ENCODE peak calls at places on chromosomes 12 and 14, in six cellular contexts. One of them, this sample, is unnamed.

GRCh38 chr12:99611117-99611516 is 36.4 kb upstream of the GARIN6 start:
- DNase-seq in suprapubic skin: no peak
- DNase-seq in ovary: no peak
- DNase-seq in gastrocnemius medialis: no peak
- DNase-seq in adrenal gland: no peak
- DNase-seq in heart left ventricle: no peak
- DNase-seq in this sample: no peak

GRCh38 chr14:30131698-30132097 is 204.1 kb upstream of the PRKD1 start:
- DNase-seq in suprapubic skin: no peak
- DNase-seq in ovary: no peak
- DNase-seq in gastrocnemius medialis: no peak
- DNase-seq in adrenal gland: no peak
- DNase-seq in heart left ventricle: no peak
- DNase-seq in this sample: no peak

GRCh38 chr14:73935666-73936065 is 14.2 kb downstream of the FAM161B start:
- DNase-seq in suprapubic skin: no peak
- DNase-seq in ovary: no peak
- DNase-seq in gastrocnemius medialis: no peak
- DNase-seq in adrenal gland: no peak
- DNase-seq in heart left ventricle: no peak
- DNase-seq in this sample: no peak

GRCh38 chr12:4116251-4117111 is 157.1 kb upstream of the CCND2 start:
- DNase-seq in suprapubic skin: no peak
- DNase-seq in ovary: no peak
- DNase-seq in gastrocnemius medialis: no peak
- DNase-seq in adrenal gland: no peak
- DNase-seq in heart left ventricle: no peak
- DNase-seq in this sample: no peak

GRCh38 chr12:53476769-53477209 is 22.5 kb downstream of the MAP3K12 start:
- DNase-seq in suprapubic skin: no peak
- DNase-seq in ovary: no peak
- DNase-seq in gastrocnemius medialis: no peak
- DNase-seq in adrenal gland: no peak
- DNase-seq in heart left ventricle: no peak
- DNase-seq in this sample: no peak

GRCh38 chr12:122870867-122871664 is 24.9 kb downstream of the VPS37B start:
- DNase-seq in suprapubic skin: no peak
- DNase-seq in ovary: no peak
- DNase-seq in gastrocnemius medialis: no peak
- DNase-seq in adrenal gland: no peak
- DNase-seq in heart left ventricle: peak; percentile 62
- DNase-seq in this sample: peak; percentile 63

GRCh38 chr12:39368096-39368495 is 74.8 kb downstream of the KIF21A start:
- DNase-seq in suprapubic skin: no peak
- DNase-seq in ovary: no peak
- DNase-seq in gastrocnemius medialis: no peak
- DNase-seq in adrenal gland: no peak
- DNase-seq in heart left ventricle: no peak
- DNase-seq in this sample: no peak

GRCh38 chr14:75587388-75587787 is 9.0 kb downstream of the FLVCR2 start:
- DNase-seq in suprapubic skin: no peak
- DNase-seq in ovary: no peak
- DNase-seq in gastrocnemius medialis: no peak
- DNase-seq in adrenal gland: no peak
- DNase-seq in heart left ventricle: no peak
- DNase-seq in this sample: no peak

GRCh38 chr14:53963491-53964227 is 7.0 kb upstream of the BMP4 start:
- DNase-seq in suprapubic skin: peak; percentile 76
- DNase-seq in ovary: peak; percentile 46
- DNase-seq in gastrocnemius medialis: no peak
- DNase-seq in adrenal gland: peak; percentile 29
- DNase-seq in heart left ventricle: no peak
- DNase-seq in this sample: peak; percentile 73

GRCh38 chr12:26567126-26567525 is 265.9 kb downstream of the ITPR2 start:
- DNase-seq in suprapubic skin: no peak
- DNase-seq in ovary: no peak
- DNase-seq in gastrocnemius medialis: no peak
- DNase-seq in adrenal gland: no peak
- DNase-seq in heart left ventricle: no peak
- DNase-seq in this sample: no peak

GRCh38 chr12:7959278-7960063 is 23.5 kb upstream of the SLC2A3 start:
- DNase-seq in suprapubic skin: no peak
- DNase-seq in ovary: no peak
- DNase-seq in gastrocnemius medialis: no peak
- DNase-seq in adrenal gland: no peak
- DNase-seq in heart left ventricle: no peak
- DNase-seq in this sample: no peak

GRCh38 chr12:121711925-121712461 is 559 bp upstream of the TMEM120B start:
- DNase-seq in suprapubic skin: peak; percentile 70
- DNase-seq in ovary: no peak
- DNase-seq in gastrocnemius medialis: peak; percentile 79
- DNase-seq in adrenal gland: peak; percentile 40
- DNase-seq in heart left ventricle: peak; percentile 66
- DNase-seq in this sample: no peak

GRCh38 chr12:75781532-75782046 is 250.0 kb downstream of the PHLDA1 start:
- DNase-seq in suprapubic skin: no peak
- DNase-seq in ovary: no peak
- DNase-seq in gastrocnemius medialis: no peak
- DNase-seq in adrenal gland: no peak
- DNase-seq in heart left ventricle: no peak
- DNase-seq in this sample: no peak

GRCh38 chr12:84856156-84856900 is 56.3 kb downstream of the SLC6A15 start:
- DNase-seq in suprapubic skin: no peak
- DNase-seq in ovary: no peak
- DNase-seq in gastrocnemius medialis: no peak
- DNase-seq in adrenal gland: no peak
- DNase-seq in heart left ventricle: no peak
- DNase-seq in this sample: no peak

GRCh38 chr12:96710127-96710745 is 196.8 kb upstream of the NEDD1 start:
- DNase-seq in suprapubic skin: no peak
- DNase-seq in ovary: no peak
- DNase-seq in gastrocnemius medialis: no peak
- DNase-seq in adrenal gland: no peak
- DNase-seq in heart left ventricle: no peak
- DNase-seq in this sample: no peak

GRCh38 chr14:77043177-77043983 is 14.9 kb upstream of the IRF2BPL start:
- DNase-seq in suprapubic skin: no peak
- DNase-seq in ovary: peak; percentile 69
- DNase-seq in gastrocnemius medialis: no peak
- DNase-seq in adrenal gland: no peak
- DNase-seq in heart left ventricle: no peak
- DNase-seq in this sample: peak; percentile 86

GRCh38 chr12:120065472-120065871 is 51.1 kb downstream of the RAB35 start:
- DNase-seq in suprapubic skin: no peak
- DNase-seq in ovary: no peak
- DNase-seq in gastrocnemius medialis: no peak
- DNase-seq in adrenal gland: no peak
- DNase-seq in heart left ventricle: no peak
- DNase-seq in this sample: no peak

GRCh38 chr12:65229441-65229840 is 49.0 kb upstream of the MSRB3 start:
- DNase-seq in suprapubic skin: no peak
- DNase-seq in ovary: no peak
- DNase-seq in gastrocnemius medialis: no peak
- DNase-seq in adrenal gland: no peak
- DNase-seq in heart left ventricle: no peak
- DNase-seq in this sample: no peak

GRCh38 chr14:63205281-63205575 is 985 bp downstream of the RHOJ start:
- DNase-seq in suprapubic skin: no peak
- DNase-seq in ovary: no peak
- DNase-seq in gastrocnemius medialis: no peak
- DNase-seq in adrenal gland: no peak
- DNase-seq in heart left ventricle: no peak
- DNase-seq in this sample: no peak

GRCh38 chr14:20440882-20441281 is 4.9 kb upstream of the KLHL33 start:
- DNase-seq in suprapubic skin: no peak
- DNase-seq in ovary: no peak
- DNase-seq in gastrocnemius medialis: no peak
- DNase-seq in adrenal gland: no peak
- DNase-seq in heart left ventricle: no peak
- DNase-seq in this sample: no peak

GRCh38 chr14:50040905-50041465 is 75.4 kb downstream of the VCPKMT start:
- DNase-seq in suprapubic skin: no peak
- DNase-seq in ovary: no peak
- DNase-seq in gastrocnemius medialis: no peak
- DNase-seq in adrenal gland: no peak
- DNase-seq in heart left ventricle: no peak
- DNase-seq in this sample: no peak
- TF ChIP-seq POLR2A in suprapubic skin: no peak
- TF ChIP-seq POLR2A in ovary: no peak
- TF ChIP-seq POLR2A in gastrocnemius medialis: no peak
- TF ChIP-seq POLR2A in adrenal gland: no peak
- TF ChIP-seq POLR2A in heart left ventricle: no peak
- TF ChIP-seq POLR2A in this sample: no peak

DNA sequence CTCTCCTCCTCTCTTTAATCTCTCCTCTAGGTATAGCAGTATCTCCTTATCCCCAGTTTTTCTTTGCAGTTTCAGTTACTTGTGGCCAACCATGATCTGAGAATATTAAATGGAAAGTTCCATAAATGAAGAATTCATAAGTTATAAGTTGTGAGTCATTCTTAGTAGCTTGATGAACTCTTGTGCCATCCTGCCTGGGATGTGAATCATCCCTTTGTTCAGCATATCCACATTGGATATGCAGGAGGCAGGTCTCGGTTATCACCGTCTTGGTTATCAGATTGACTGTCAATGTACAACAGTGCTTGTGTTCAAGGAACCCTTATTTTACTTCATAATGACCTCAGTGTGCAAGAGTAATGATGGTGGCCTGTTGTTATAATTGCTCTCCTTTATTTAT is 134.0 kb downstream of the TMEM117 start:
- DNase-seq in suprapubic skin: no peak
- DNase-seq in ovary: no peak
- DNase-seq in gastrocnemius medialis: no peak
- DNase-seq in adrenal gland: no peak
- DNase-seq in heart left ventricle: no peak
- DNase-seq in this sample: no peak
- TF ChIP-seq POLR2A in suprapubic skin: no peak
- TF ChIP-seq POLR2A in ovary: no peak
- TF ChIP-seq POLR2A in gastrocnemius medialis: no peak
- TF ChIP-seq POLR2A in adrenal gland: no peak
- TF ChIP-seq POLR2A in heart left ventricle: no peak
- TF ChIP-seq POLR2A in this sample: no peak

DNA sequence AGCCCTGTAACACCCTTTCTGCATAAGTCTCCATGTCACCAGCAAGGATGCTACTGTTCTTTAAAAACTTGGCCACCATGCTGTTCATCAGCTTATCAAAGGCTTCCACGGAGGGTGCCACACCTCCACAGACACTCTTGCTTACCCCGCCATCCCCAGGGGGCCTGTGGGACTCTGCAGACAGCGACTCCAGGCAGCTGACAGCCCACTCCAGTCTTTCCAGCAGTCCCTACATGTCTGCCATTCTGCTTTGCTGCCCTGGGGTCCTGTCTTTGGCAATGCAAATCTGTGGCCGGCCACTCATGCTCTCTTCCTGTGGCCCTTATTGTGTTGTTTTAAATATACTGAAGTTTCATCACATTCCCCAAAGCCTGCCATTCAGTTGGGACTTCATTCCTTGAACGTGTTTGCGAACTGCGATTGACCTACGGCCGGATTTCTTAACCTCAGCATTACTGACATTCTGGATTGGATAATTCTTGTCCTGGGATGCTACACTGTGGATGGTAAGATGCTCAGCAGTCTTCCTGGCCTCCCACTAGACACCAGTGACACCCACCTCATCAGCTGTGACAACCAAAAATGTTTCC is 125.6 kb downstream of the FOXN3 start:
- DNase-seq in suprapubic skin: no peak
- DNase-seq in ovary: no peak
- DNase-seq in gastrocnemius medialis: no peak
- DNase-seq in adrenal gland: no peak
- DNase-seq in heart left ventricle: no peak
- DNase-seq in this sample: no peak
- TF ChIP-seq POLR2A in suprapubic skin: no peak
- TF ChIP-seq POLR2A in ovary: no peak
- TF ChIP-seq POLR2A in gastrocnemius medialis: no peak
- TF ChIP-seq POLR2A in adrenal gland: no peak
- TF ChIP-seq POLR2A in heart left ventricle: no peak
- TF ChIP-seq POLR2A in this sample: no peak

DNA sequence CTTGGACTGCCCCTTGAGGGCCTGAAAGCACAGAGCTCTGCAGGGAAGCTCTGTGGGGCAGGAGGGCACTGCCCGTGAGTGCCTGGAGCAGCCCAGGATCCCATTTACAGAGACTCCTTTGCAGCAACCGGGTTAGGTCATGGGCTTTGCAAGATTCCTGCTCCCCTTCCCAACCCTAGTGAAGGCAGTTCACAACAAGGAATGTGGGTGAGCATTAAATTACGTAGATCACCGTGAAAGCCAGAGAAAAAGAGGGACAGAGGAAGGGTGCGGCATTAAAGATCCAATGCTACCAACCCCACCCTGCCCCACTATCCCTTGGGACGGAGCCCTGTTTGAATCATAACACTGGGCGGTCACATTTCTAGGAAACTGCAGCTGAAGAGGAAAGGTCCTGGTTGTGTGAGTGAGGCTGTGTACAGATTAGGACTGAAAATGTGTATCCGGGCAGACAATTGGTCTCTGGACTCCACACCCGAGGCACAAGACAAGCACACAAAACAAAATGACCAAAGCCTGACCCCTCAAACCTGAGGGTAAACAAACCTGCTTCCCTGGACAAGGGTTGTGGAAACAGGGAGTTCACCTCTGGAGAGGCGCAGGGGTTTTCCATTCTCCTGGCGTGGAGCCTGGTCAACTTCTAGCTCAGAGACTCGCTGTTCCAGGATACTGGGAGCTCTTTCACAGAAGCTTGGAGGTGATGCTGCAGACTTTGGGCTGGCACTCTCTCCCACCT is 16.8 kb downstream of the NINJ2 start:
- DNase-seq in suprapubic skin: peak; percentile 79
- DNase-seq in ovary: peak; percentile 60
- DNase-seq in gastrocnemius medialis: peak; percentile 54
- DNase-seq in adrenal gland: no peak
- DNase-seq in heart left ventricle: peak; percentile 77
- DNase-seq in this sample: no peak
- TF ChIP-seq POLR2A in suprapubic skin: no peak
- TF ChIP-seq POLR2A in ovary: no peak
- TF ChIP-seq POLR2A in gastrocnemius medialis: no peak
- TF ChIP-seq POLR2A in adrenal gland: no peak
- TF ChIP-seq POLR2A in heart left ventricle: no peak
- TF ChIP-seq POLR2A in this sample: no peak

DNA sequence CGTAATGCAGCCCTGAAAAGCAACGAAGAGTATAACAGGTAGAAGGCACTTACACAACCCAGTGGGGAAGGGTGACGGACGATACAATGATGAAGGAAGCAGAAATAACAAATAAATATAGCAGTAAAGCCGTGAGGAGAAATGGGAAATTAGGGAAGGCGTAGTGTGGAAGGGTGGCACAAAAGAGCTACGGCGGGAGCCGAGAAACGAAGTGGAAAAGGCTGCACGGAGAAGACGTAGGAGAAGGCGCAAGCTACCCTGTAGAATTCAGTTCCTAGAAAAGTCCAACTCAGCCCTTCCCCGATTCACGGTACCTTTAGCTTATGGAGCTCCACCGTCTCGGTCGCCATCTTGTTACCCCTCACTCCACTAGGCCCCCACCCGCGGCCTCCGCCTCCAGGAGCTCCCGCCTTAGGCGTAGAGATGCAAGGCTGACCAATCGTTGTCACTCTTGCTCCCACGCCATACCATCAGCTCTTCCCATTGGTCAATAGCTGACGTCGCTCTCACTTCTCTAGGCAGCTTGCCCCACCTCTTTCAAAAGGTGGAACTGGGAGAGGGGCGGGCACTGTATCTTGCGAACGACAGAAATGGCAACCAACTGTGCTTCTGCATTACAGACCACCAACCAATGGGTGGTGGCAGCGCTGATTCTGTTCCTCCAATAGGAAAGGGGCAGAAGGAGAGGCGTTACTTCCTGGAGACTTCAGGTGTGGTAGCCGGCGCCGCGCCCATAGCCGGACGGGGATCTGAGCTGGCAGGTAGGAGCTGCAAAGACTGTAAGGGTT is at the start of the genes ORMDL2 and SARNP:
- DNase-seq in suprapubic skin: peak; percentile 99
- DNase-seq in ovary: peak; percentile 95
- DNase-seq in gastrocnemius medialis: peak; percentile 99
- DNase-seq in adrenal gland: peak; percentile 97
- DNase-seq in heart left ventricle: peak; percentile 96
- DNase-seq in this sample: peak; percentile 96
- TF ChIP-seq POLR2A in suprapubic skin: no peak
- TF ChIP-seq POLR2A in ovary: peak; percentile 77
- TF ChIP-seq POLR2A in gastrocnemius medialis: peak; percentile 59
- TF ChIP-seq POLR2A in adrenal gland: peak; percentile 91
- TF ChIP-seq POLR2A in heart left ventricle: no peak
- TF ChIP-seq POLR2A in this sample: peak; percentile 53

This sample was measured in breast epithelium.